ENCODE peak calls at places on chromosomes 13 and 19, in eight cellular contexts. L is cardiac fibroblast, K is vagina, Z is H1, S is PC-9, O is esophagus squamous epithelium, J is GM13977, R is progenitor cell of endocrine pancreas. F is an unnamed sample.

GRCh38 chr13:28611654-28612131 is 47.2 kb upstream of the POMP start:
- DNase-seq in R (no peak), S (no peak), K (no peak), O (no peak), Z (no peak), J (no peak), L (peak; percentile 15), F (no peak)

GRCh38 chr19:34555447-34555846 is 73.9 kb downstream of the WTIP start:
- DNase-seq in S (peak; percentile 6), Z (no peak), J (no peak), L (peak; percentile 1), K (no peak), O (no peak), R (no peak), F (no peak)

GRCh38 chr19:52231154-52231565 is 38.2 kb upstream of the ZNF766 start:
- DNase-seq in L (no peak), O (no peak), S (no peak), K (no peak), R (no peak), Z (no peak), J (no peak), F (no peak)

GRCh38 chr13:98507060-98507797 is 69.7 kb downstream of the STK24 start:
- DNase-seq in Z (peak; percentile 62), K (no peak), J (no peak), R (no peak), O (no peak), S (peak; percentile 88), L (peak; percentile 79), F (peak; percentile 66)

GRCh38 chr19:17555929-17556813 is 722 bp downstream of the COLGALT1 start:
- DNase-seq in J (no peak), Z (no peak), R (no peak), O (no peak), L (peak; percentile 81), K (no peak), S (peak; percentile 71), F (peak; percentile 63)

GRCh38 chr19:50896591-50897190 is 14.5 kb downstream of the KLK4 start:
- DNase-seq in J (peak; percentile 85), R (no peak), O (no peak), Z (no peak), L (peak; percentile 14), K (no peak), S (peak; percentile 29), F (no peak)

GRCh38 chr19:35138305-35138799 is 272 bp upstream of the FXYD1 start:
- DNase-seq in J (no peak), K (no peak), O (no peak), L (peak; percentile 58), S (no peak), R (no peak), Z (no peak), F (no peak)

GRCh38 chr19:18646535-18647370 is 9.9 kb downstream of the KLHL26 start:
- DNase-seq in Z (no peak), S (no peak), O (no peak), L (no peak), R (no peak), J (no peak), K (no peak), F (peak; percentile 55)

GRCh38 chr19:54026656-54027055 is 35.2 kb downstream of the CACNG6 start:
- DNase-seq in R (no peak), O (no peak), J (no peak), Z (no peak), S (no peak), K (no peak), L (no peak), F (no peak)

GRCh38 chr19:43779820-43780219 is 953 bp downstream of the KCNN4 start:
- DNase-seq in K (no peak), J (peak; percentile 84), O (no peak), L (no peak), S (peak; percentile 39), R (no peak), Z (no peak), F (no peak)
- TF ChIP-seq CTCF in K (no peak), J (peak; percentile 52), O (peak; percentile 39), L (peak; percentile 3), S (peak; percentile 53), R (no peak), Z (no peak), F (no peak)

DNA sequence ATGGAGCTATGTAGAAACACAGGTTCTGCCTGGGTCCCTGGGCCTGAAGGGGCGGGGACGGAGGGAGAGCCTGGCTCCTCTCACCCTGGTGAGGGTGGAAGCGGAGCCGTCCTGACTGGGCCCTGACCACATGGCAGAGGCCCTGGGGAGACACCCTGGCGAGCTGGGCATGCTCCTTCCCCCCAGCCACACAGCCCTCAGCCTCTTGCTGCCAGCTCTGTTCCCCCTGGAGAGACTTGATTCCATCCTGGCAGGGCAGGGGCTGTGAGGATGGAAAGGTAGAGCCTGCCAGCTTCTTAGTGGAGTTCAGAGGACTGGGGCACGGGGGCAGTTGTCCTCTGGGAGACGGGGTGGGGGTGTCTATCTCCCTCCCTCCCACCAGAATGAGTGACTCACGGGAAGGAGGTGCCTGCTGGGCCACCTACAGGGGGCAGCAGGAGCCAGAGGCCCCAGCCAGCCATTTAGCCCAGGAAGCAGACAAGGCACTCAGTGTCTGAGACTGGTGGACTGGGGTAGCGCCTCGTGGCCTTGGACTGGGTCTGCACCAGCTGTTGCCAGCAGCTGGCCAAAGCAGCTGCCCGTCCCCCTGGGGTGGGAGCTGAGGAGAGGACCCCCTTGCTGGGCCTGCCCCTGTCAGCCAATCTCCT is 22.8 kb upstream of the RNF17 start:
- DNase-seq in L (no peak), O (no peak), K (no peak), R (no peak), Z (no peak), S (no peak), J (no peak), F (no peak)
- TF ChIP-seq CTCF in L (peak; percentile 4), O (no peak), K (no peak), R (peak; percentile 26), Z (no peak), S (peak; percentile 41), J (peak; percentile 58), F (no peak)

GRCh38 chr19:49851456-49852259 is 699 bp downstream of the PTOV1 start:
- DNase-seq in J (peak; percentile 69), S (no peak), O (no peak), R (peak; percentile 43), L (no peak), Z (no peak), K (no peak), F (peak; percentile 60)
- TF ChIP-seq CTCF in J (no peak), S (no peak), O (no peak), R (peak; percentile 9), L (no peak), Z (no peak), K (no peak), F (no peak)

GRCh38 chr13:74009100-74009668 is 125.0 kb downstream of the KLF12 start:
- DNase-seq in Z (no peak), L (no peak), R (no peak), J (no peak), S (no peak), O (no peak), K (no peak), F (no peak)

GRCh38 chr13:74017301-74018092 is 116.7 kb downstream of the KLF12 start:
- DNase-seq in R (no peak), S (no peak), K (no peak), J (no peak), O (no peak), Z (no peak), L (no peak), F (no peak)

DNA sequence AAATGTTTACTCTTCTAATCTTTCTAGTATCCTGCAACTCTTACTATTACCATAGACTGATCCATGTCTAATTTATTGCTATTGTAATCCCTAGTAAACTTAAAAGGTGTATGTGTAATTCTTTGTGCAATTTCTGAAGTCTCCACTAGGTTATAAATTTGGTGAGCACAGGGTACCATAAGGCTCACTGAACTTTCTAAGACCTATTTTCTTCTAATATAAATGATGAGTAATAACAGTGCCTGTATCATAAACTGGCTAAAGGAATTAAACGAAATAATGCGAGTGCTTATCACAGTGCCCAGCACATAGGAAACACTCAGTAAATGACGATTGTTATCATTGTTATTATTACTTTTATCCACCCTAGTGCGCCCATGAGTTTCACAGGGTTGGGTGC is 119.1 kb downstream of the KLF12 start:
- DNase-seq in J (no peak), Z (no peak), L (no peak), K (no peak), R (no peak), O (no peak), S (no peak), F (no peak)
- TF ChIP-seq CTCF in J (no peak), Z (no peak), L (peak; percentile 30), K (no peak), R (peak; percentile 43), O (no peak), S (peak; percentile 49), F (peak; percentile 70)

GRCh38 chr19:16185123-16185924 is at the start of gene FAM32A:
- DNase-seq in J (peak; percentile 97), S (peak; percentile 99), R (peak; percentile 94), K (peak; percentile 99), Z (peak; percentile 98), L (peak; percentile 99), O (peak; percentile 97), F (peak; percentile 97)
- TF ChIP-seq CTCF in J (no peak), S (no peak), R (peak; percentile 20), K (peak; percentile 13), Z (peak; percentile 61), L (no peak), O (peak; percentile 39), F (no peak)

GRCh38 chr19:534088-534487 is 2.5 kb downstream of the CDC34 start:
- DNase-seq in Z (no peak), R (no peak), L (no peak), K (no peak), S (no peak), J (no peak), O (no peak), F (no peak)
- TF ChIP-seq CTCF in Z (no peak), R (no peak), L (no peak), K (no peak), S (no peak), J (no peak), O (no peak), F (no peak)

GRCh38 chr13:60163525-60164471 is at the start of gene DIAPH3:
- DNase-seq in O (peak; percentile 64), Z (peak; percentile 90), L (peak; percentile 97), J (peak; percentile 93), R (peak; percentile 91), K (peak; percentile 94), S (peak; percentile 95), F (peak; percentile 97)
- TF ChIP-seq CTCF in O (no peak), Z (no peak), L (no peak), J (no peak), R (no peak), K (no peak), S (no peak), F (no peak)

DNA sequence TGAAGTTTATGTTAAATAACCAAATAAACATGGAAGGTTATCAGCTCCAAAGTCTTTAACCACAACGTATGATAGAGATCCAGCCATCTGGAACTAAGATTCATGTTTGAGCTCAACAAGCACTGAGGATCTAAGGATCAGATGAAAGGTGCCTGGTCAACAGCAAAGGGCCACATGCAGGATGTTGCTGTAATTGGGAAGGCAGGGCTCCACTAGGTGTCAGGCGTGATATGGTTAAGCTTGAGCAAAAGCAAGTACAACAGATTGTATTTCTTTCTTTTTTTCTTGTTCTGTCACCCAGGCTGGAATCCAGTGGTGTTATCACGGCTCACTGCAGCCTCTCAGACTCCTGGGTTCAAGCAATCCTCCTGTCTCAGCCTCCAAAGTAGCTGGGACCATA is 12.0 kb downstream of the EBPL start:
- DNase-seq in O (no peak), S (no peak), K (peak; percentile 11), R (no peak), J (peak; percentile 61), Z (no peak), L (peak; percentile 44), F (no peak)
- TF ChIP-seq CTCF in O (peak; percentile 8), S (no peak), K (no peak), R (no peak), J (peak; percentile 56), Z (no peak), L (peak; percentile 8), F (no peak)

F was measured in glutamatergic neuron.